ENCODE peak calls at places on chromosomes 16 and 17, in nine cellular contexts. One of them, this sample, is unnamed.

GRCh38 chr16:50448522-50448921 is 79.7 kb upstream of the BRD7 start:
- DNase-seq in activated effector memory CD4-positive, alpha-beta T cell treated with Interleukin-2 at 50 U/mL for 16 hours: no peak
- DNase-seq in T follicular helper cell: no peak
- DNase-seq in upper lobe of right lung: no peak
- DNase-seq in activated CD4-positive, alpha-beta T cell treated with anti-CD3 and anti-CD28 coated beads for 48 hours: no peak
- DNase-seq in left ventricle myocardium inferior: no peak
- DNase-seq in D721Med: peak; percentile 23
- DNase-seq in activated gamma-delta T cell: no peak
- DNase-seq in AG04450: no peak
- DNase-seq in this sample: no peak

GRCh38 chr17:83121921-83122820 is 42.8 kb downstream of the METRNL start:
- DNase-seq in activated effector memory CD4-positive, alpha-beta T cell treated with Interleukin-2 at 50 U/mL for 16 hours: no peak
- DNase-seq in T follicular helper cell: no peak
- DNase-seq in upper lobe of right lung: no peak
- DNase-seq in activated CD4-positive, alpha-beta T cell treated with anti-CD3 and anti-CD28 coated beads for 48 hours: no peak
- DNase-seq in left ventricle myocardium inferior: no peak
- DNase-seq in D721Med: no peak
- DNase-seq in activated gamma-delta T cell: no peak
- DNase-seq in AG04450: no peak
- DNase-seq in this sample: no peak

GRCh38 chr16:12436201-12436657 is 367.5 kb downstream of the CPPED1 start:
- DNase-seq in activated effector memory CD4-positive, alpha-beta T cell treated with Interleukin-2 at 50 U/mL for 16 hours: no peak
- DNase-seq in T follicular helper cell: no peak
- DNase-seq in upper lobe of right lung: no peak
- DNase-seq in activated CD4-positive, alpha-beta T cell treated with anti-CD3 and anti-CD28 coated beads for 48 hours: no peak
- DNase-seq in left ventricle myocardium inferior: no peak
- DNase-seq in D721Med: no peak
- DNase-seq in activated gamma-delta T cell: no peak
- DNase-seq in AG04450: no peak
- DNase-seq in this sample: no peak

GRCh38 chr16:81630632-81631026 is 148.5 kb upstream of the PLCG2 start:
- DNase-seq in activated effector memory CD4-positive, alpha-beta T cell treated with Interleukin-2 at 50 U/mL for 16 hours: no peak
- DNase-seq in T follicular helper cell: no peak
- DNase-seq in upper lobe of right lung: no peak
- DNase-seq in activated CD4-positive, alpha-beta T cell treated with anti-CD3 and anti-CD28 coated beads for 48 hours: no peak
- DNase-seq in left ventricle myocardium inferior: no peak
- DNase-seq in D721Med: peak; percentile 58
- DNase-seq in activated gamma-delta T cell: no peak
- DNase-seq in AG04450: no peak
- DNase-seq in this sample: no peak

GRCh38 chr17:40433551-40434384 is 9.5 kb upstream of the IGFBP4 start:
- DNase-seq in activated effector memory CD4-positive, alpha-beta T cell treated with Interleukin-2 at 50 U/mL for 16 hours: no peak
- DNase-seq in T follicular helper cell: no peak
- DNase-seq in upper lobe of right lung: peak; percentile 52
- DNase-seq in activated CD4-positive, alpha-beta T cell treated with anti-CD3 and anti-CD28 coated beads for 48 hours: peak; percentile 55
- DNase-seq in left ventricle myocardium inferior: no peak
- DNase-seq in D721Med: no peak
- DNase-seq in activated gamma-delta T cell: no peak
- DNase-seq in AG04450: no peak
- DNase-seq in this sample: no peak

GRCh38 chr17:80997471-80998387 is 6.1 kb downstream of the CHMP6 start:
- DNase-seq in activated effector memory CD4-positive, alpha-beta T cell treated with Interleukin-2 at 50 U/mL for 16 hours: no peak
- DNase-seq in T follicular helper cell: no peak
- DNase-seq in upper lobe of right lung: no peak
- DNase-seq in activated CD4-positive, alpha-beta T cell treated with anti-CD3 and anti-CD28 coated beads for 48 hours: no peak
- DNase-seq in left ventricle myocardium inferior: no peak
- DNase-seq in D721Med: no peak
- DNase-seq in activated gamma-delta T cell: no peak
- DNase-seq in AG04450: no peak
- DNase-seq in this sample: no peak

GRCh38 chr16:54285414-54286066 is 1.0 kb downstream of the IRX3 start:
- DNase-seq in activated effector memory CD4-positive, alpha-beta T cell treated with Interleukin-2 at 50 U/mL for 16 hours: no peak
- DNase-seq in T follicular helper cell: no peak
- DNase-seq in upper lobe of right lung: peak; percentile 75
- DNase-seq in activated CD4-positive, alpha-beta T cell treated with anti-CD3 and anti-CD28 coated beads for 48 hours: no peak
- DNase-seq in left ventricle myocardium inferior: peak; percentile 51
- DNase-seq in D721Med: no peak
- DNase-seq in activated gamma-delta T cell: no peak
- DNase-seq in AG04450: no peak
- DNase-seq in this sample: no peak

GRCh38 chr16:51034481-51035109 is 116.5 kb downstream of the SALL1 start:
- DNase-seq in activated effector memory CD4-positive, alpha-beta T cell treated with Interleukin-2 at 50 U/mL for 16 hours: no peak
- DNase-seq in T follicular helper cell: no peak
- DNase-seq in upper lobe of right lung: no peak
- DNase-seq in activated CD4-positive, alpha-beta T cell treated with anti-CD3 and anti-CD28 coated beads for 48 hours: no peak
- DNase-seq in left ventricle myocardium inferior: no peak
- DNase-seq in D721Med: no peak
- DNase-seq in activated gamma-delta T cell: no peak
- DNase-seq in AG04450: no peak
- DNase-seq in this sample: no peak

GRCh38 chr17:7988750-7989178 is 13.7 kb upstream of the GUCY2D start:
- DNase-seq in activated effector memory CD4-positive, alpha-beta T cell treated with Interleukin-2 at 50 U/mL for 16 hours: no peak
- DNase-seq in T follicular helper cell: peak; percentile 28
- DNase-seq in upper lobe of right lung: no peak
- DNase-seq in activated CD4-positive, alpha-beta T cell treated with anti-CD3 and anti-CD28 coated beads for 48 hours: peak; percentile 55
- DNase-seq in left ventricle myocardium inferior: no peak
- DNase-seq in D721Med: no peak
- DNase-seq in activated gamma-delta T cell: no peak
- DNase-seq in AG04450: peak; percentile 67
- DNase-seq in this sample: no peak

GRCh38 chr17:50638851-50639767 is 4.4 kb downstream of the ABCC3 start:
- DNase-seq in activated effector memory CD4-positive, alpha-beta T cell treated with Interleukin-2 at 50 U/mL for 16 hours: no peak
- DNase-seq in T follicular helper cell: no peak
- DNase-seq in upper lobe of right lung: peak; percentile 93
- DNase-seq in activated CD4-positive, alpha-beta T cell treated with anti-CD3 and anti-CD28 coated beads for 48 hours: no peak
- DNase-seq in left ventricle myocardium inferior: peak; percentile 84
- DNase-seq in D721Med: no peak
- DNase-seq in activated gamma-delta T cell: no peak
- DNase-seq in AG04450: peak; percentile 89
- DNase-seq in this sample: peak; percentile 21

GRCh38 chr17:9842057-9842758 is 16.5 kb downstream of the GLP2R start:
- DNase-seq in activated effector memory CD4-positive, alpha-beta T cell treated with Interleukin-2 at 50 U/mL for 16 hours: no peak
- DNase-seq in T follicular helper cell: no peak
- DNase-seq in upper lobe of right lung: no peak
- DNase-seq in activated CD4-positive, alpha-beta T cell treated with anti-CD3 and anti-CD28 coated beads for 48 hours: no peak
- DNase-seq in left ventricle myocardium inferior: peak; percentile 61
- DNase-seq in D721Med: no peak
- DNase-seq in activated gamma-delta T cell: no peak
- DNase-seq in AG04450: no peak
- DNase-seq in this sample: no peak

GRCh38 chr16:1397779-1398178 is 16.7 kb downstream of the UNKL start:
- DNase-seq in activated effector memory CD4-positive, alpha-beta T cell treated with Interleukin-2 at 50 U/mL for 16 hours: no peak
- DNase-seq in T follicular helper cell: no peak
- DNase-seq in upper lobe of right lung: no peak
- DNase-seq in activated CD4-positive, alpha-beta T cell treated with anti-CD3 and anti-CD28 coated beads for 48 hours: no peak
- DNase-seq in left ventricle myocardium inferior: no peak
- DNase-seq in D721Med: no peak
- DNase-seq in activated gamma-delta T cell: no peak
- DNase-seq in AG04450: no peak
- DNase-seq in this sample: no peak

GRCh38 chr17:45251931-45252330 is 10.0 kb downstream of the SPATA32 start:
- DNase-seq in activated effector memory CD4-positive, alpha-beta T cell treated with Interleukin-2 at 50 U/mL for 16 hours: no peak
- DNase-seq in T follicular helper cell: no peak
- DNase-seq in upper lobe of right lung: no peak
- DNase-seq in activated CD4-positive, alpha-beta T cell treated with anti-CD3 and anti-CD28 coated beads for 48 hours: no peak
- DNase-seq in left ventricle myocardium inferior: no peak
- DNase-seq in D721Med: no peak
- DNase-seq in activated gamma-delta T cell: no peak
- DNase-seq in AG04450: no peak
- DNase-seq in this sample: no peak

GRCh38 chr17:81513669-81514484 is 1.3 kb upstream of the ACTG1 start:
- DNase-seq in activated effector memory CD4-positive, alpha-beta T cell treated with Interleukin-2 at 50 U/mL for 16 hours: peak; percentile 27
- DNase-seq in T follicular helper cell: no peak
- DNase-seq in upper lobe of right lung: peak; percentile 86
- DNase-seq in activated CD4-positive, alpha-beta T cell treated with anti-CD3 and anti-CD28 coated beads for 48 hours: peak; percentile 64
- DNase-seq in left ventricle myocardium inferior: peak; percentile 75
- DNase-seq in D721Med: no peak
- DNase-seq in activated gamma-delta T cell: no peak
- DNase-seq in AG04450: no peak
- DNase-seq in this sample: no peak

GRCh38 chr16:4053663-4054479 is 62.4 kb downstream of the ADCY9 start:
- DNase-seq in activated effector memory CD4-positive, alpha-beta T cell treated with Interleukin-2 at 50 U/mL for 16 hours: no peak
- DNase-seq in T follicular helper cell: no peak
- DNase-seq in upper lobe of right lung: peak; percentile 84
- DNase-seq in activated CD4-positive, alpha-beta T cell treated with anti-CD3 and anti-CD28 coated beads for 48 hours: no peak
- DNase-seq in left ventricle myocardium inferior: peak; percentile 71
- DNase-seq in D721Med: no peak
- DNase-seq in activated gamma-delta T cell: no peak
- DNase-seq in AG04450: peak; percentile 87
- DNase-seq in this sample: no peak

GRCh38 chr17:76032780-76033108 is 5.6 kb upstream of the EVPL start:
- DNase-seq in activated effector memory CD4-positive, alpha-beta T cell treated with Interleukin-2 at 50 U/mL for 16 hours: no peak
- DNase-seq in T follicular helper cell: no peak
- DNase-seq in upper lobe of right lung: no peak
- DNase-seq in activated CD4-positive, alpha-beta T cell treated with anti-CD3 and anti-CD28 coated beads for 48 hours: no peak
- DNase-seq in left ventricle myocardium inferior: no peak
- DNase-seq in D721Med: no peak
- DNase-seq in activated gamma-delta T cell: no peak
- DNase-seq in AG04450: no peak
- DNase-seq in this sample: no peak

GRCh38 chr16:19997264-19997663 is 76.4 kb downstream of the GPR139 start:
- DNase-seq in activated effector memory CD4-positive, alpha-beta T cell treated with Interleukin-2 at 50 U/mL for 16 hours: no peak
- DNase-seq in T follicular helper cell: no peak
- DNase-seq in upper lobe of right lung: no peak
- DNase-seq in activated CD4-positive, alpha-beta T cell treated with anti-CD3 and anti-CD28 coated beads for 48 hours: no peak
- DNase-seq in left ventricle myocardium inferior: no peak
- DNase-seq in D721Med: no peak
- DNase-seq in activated gamma-delta T cell: no peak
- DNase-seq in AG04450: no peak
- DNase-seq in this sample: no peak